ENCODE peak calls at places on chromosomes 11 and 22, in four cellular contexts. S, Y, H and Z are unnamed samples.

GRCh38 chr11:61120865-61121831 is 18.9 kb downstream of the CD5 start:
- DNase-seq in S (no peak), H (no peak), Y (no peak), Z (no peak)

GRCh38 chr22:49901457-49901856 is 16.8 kb downstream of the ALG12 start:
- DNase-seq in Y (no peak), S (no peak), H (no peak), Z (no peak)

GRCh38 chr11:81165164-81165563 is 1568.5 kb downstream of the FAM181B start:
- DNase-seq in H (no peak), S (no peak), Y (no peak), Z (no peak)

GRCh38 chr11:1572200-1573076 is at the start of gene DUSP8:
- DNase-seq in Y (peak; percentile 56), H (peak; percentile 93), S (no peak), Z (peak; percentile 92)

GRCh38 chr11:88175004-88175706 is at the start of gene RAB38:
- DNase-seq in Y (no peak), S (no peak), H (peak; percentile 23), Z (no peak)

GRCh38 chr11:111730871-111731591 is 35.2 kb downstream of the PPP2R1B start:
- DNase-seq in H (no peak), S (no peak), Y (no peak), Z (no peak)

GRCh38 chr11:10400856-10401255 is 54.2 kb upstream of the AMPD3 start:
- DNase-seq in H (no peak), S (no peak), Y (no peak), Z (no peak)

GRCh38 chr11:34564406-34564805 is 50.8 kb upstream of the ELF5 start:
- DNase-seq in S (no peak), H (no peak), Y (no peak), Z (no peak)

GRCh38 chr11:76801736-76802135 is 18.6 kb downstream of the TSKU start:
- DNase-seq in H (no peak), Y (no peak), S (no peak), Z (no peak)

GRCh38 chr22:38494498-38494897 is 11.6 kb downstream of the DDX17 start:
- DNase-seq in H (no peak), Y (no peak), S (no peak), Z (no peak)

GRCh38 chr11:3149852-3150188 is 15.3 kb downstream of the OSBPL5 start:
- DNase-seq in S (no peak), H (no peak), Y (no peak), Z (no peak)

GRCh38 chr11:61065955-61066638 is 36.2 kb upstream of the CD5 start:
- DNase-seq in H (no peak), S (no peak), Y (no peak), Z (no peak)

GRCh38 chr11:111162306-111162705 is 83.2 kb upstream of the POU2AF2 start:
- DNase-seq in H (no peak), S (no peak), Y (no peak), Z (no peak)

GRCh38 chr11:81246937-81247336 is 1486.7 kb downstream of the FAM181B start:
- DNase-seq in H (no peak), S (no peak), Y (no peak), Z (no peak)

GRCh38 chr11:121958978-121959340 is 157.1 kb downstream of the BLID start:
- DNase-seq in S (no peak), H (no peak), Y (no peak), Z (no peak)

GRCh38 chr11:120031612-120032600 is 106.0 kb downstream of the TRIM29 start:
- DNase-seq in S (no peak), Y (no peak), H (no peak), Z (no peak)

GRCh38 chr11:131178020-131178419 is 192.4 kb upstream of the NTM start:
- DNase-seq in Y (no peak), H (no peak), S (no peak), Z (no peak)

GRCh38 chr11:64138413-64138812 is 27.5 kb downstream of the MACROD1 start:
- DNase-seq in S (no peak), H (no peak), Y (no peak), Z (no peak)

GRCh38 chr11:34454308-34455032 is 15.7 kb downstream of the CAT start:
- DNase-seq in Y (no peak), H (no peak), S (no peak), Z (no peak)

GRCh38 chr11:122690801-122691649 is 35.5 kb downstream of the UBASH3B start:
- DNase-seq in S (no peak), H (no peak), Y (no peak), Z (no peak)

GRCh38 chr11:4090258-4090657 is 4.3 kb upstream of the RRM1 start:
- DNase-seq in H (no peak), S (no peak), Y (no peak), Z (no peak)

GRCh38 chr22:34324763-34325162 is 404.5 kb upstream of the LARGE1 start:
- DNase-seq in S (no peak), H (no peak), Y (no peak), Z (no peak)

GRCh38 chr22:29964777-29965176 is 81.8 kb downstream of the MTMR3 start:
- DNase-seq in Y (no peak), H (no peak), S (no peak), Z (no peak)

GRCh38 chr22:21780259-21780658 is 44.7 kb upstream of the YPEL1 start:
- DNase-seq in H (peak; percentile 22), Y (no peak), S (no peak), Z (no peak)

GRCh38 chr11:76049506-76049905 is 156.8 kb downstream of the WNT11 start:
- DNase-seq in Y (no peak), S (no peak), H (no peak), Z (no peak)

GRCh38 chr11:36075053-36075452 is 131.2 kb downstream of the LDLRAD3 start:
- DNase-seq in H (no peak), S (no peak), Y (no peak), Z (no peak)

GRCh38 chr22:39528681-39529486 is 3.7 kb downstream of the RPS19BP1 start:
- DNase-seq in S (peak; percentile 73), H (peak; percentile 89), Y (peak; percentile 85), Z (no peak)

GRCh38 chr22:24975125-24975640 is 22.7 kb downstream of the KIAA1671 start:
- DNase-seq in H (no peak), S (no peak), Y (no peak), Z (no peak)

DNA sequence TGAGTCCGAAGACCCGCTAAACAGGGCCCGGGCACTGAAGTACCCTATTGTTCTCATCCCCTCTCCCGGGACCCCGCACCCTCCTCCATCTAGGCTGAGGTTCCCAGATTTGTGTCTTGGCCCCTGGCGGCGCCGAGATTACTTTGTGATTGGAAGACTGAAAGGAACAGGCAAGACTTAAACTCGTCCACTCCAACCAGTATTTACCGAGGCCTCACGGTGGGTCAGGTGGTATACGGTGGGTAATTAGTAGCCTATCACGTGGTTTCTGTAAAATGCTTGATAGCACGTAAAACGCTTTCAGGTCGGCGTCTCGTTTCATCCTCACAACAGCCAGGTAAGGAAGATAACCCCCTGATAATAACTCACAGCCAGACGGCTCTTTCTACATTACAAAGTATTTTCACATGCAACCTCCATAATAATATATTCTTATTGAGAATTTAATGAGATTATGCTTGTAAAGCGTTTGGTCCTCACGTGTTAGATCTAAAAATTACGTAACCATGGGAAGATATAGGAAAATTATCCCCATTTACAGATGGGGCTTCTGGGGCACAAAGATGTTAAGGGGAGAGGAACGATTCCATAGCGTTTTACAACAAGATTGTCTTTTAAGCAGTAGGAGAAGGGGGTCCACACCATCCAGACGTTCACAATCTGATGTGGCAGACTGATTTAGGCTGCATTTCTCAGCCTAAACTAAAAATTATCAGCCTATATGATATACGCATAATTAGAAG is 642 bp upstream of the PIK3C2A start:
- DNase-seq in Y (no peak), S (no peak), H (peak; percentile 71), Z (peak; percentile 30)
- TF ChIP-seq SPI1 in Y (no peak), S (no peak), H (no peak), Z (no peak)

GRCh38 chr11:69027704-69028372 is 14.8 kb upstream of the MRGPRF start:
- DNase-seq in Y (peak; percentile 93), S (no peak), H (no peak), Z (no peak)
- TF ChIP-seq SPI1 in Y (no peak), S (no peak), H (no peak), Z (no peak)

GRCh38 chr11:12198261-12198925 is 88.0 kb downstream of the MICAL2 start:
- DNase-seq in H (no peak), Y (no peak), S (no peak), Z (no peak)
- TF ChIP-seq SPI1 in H (no peak), Y (no peak), S (no peak), Z (no peak)

DNA sequence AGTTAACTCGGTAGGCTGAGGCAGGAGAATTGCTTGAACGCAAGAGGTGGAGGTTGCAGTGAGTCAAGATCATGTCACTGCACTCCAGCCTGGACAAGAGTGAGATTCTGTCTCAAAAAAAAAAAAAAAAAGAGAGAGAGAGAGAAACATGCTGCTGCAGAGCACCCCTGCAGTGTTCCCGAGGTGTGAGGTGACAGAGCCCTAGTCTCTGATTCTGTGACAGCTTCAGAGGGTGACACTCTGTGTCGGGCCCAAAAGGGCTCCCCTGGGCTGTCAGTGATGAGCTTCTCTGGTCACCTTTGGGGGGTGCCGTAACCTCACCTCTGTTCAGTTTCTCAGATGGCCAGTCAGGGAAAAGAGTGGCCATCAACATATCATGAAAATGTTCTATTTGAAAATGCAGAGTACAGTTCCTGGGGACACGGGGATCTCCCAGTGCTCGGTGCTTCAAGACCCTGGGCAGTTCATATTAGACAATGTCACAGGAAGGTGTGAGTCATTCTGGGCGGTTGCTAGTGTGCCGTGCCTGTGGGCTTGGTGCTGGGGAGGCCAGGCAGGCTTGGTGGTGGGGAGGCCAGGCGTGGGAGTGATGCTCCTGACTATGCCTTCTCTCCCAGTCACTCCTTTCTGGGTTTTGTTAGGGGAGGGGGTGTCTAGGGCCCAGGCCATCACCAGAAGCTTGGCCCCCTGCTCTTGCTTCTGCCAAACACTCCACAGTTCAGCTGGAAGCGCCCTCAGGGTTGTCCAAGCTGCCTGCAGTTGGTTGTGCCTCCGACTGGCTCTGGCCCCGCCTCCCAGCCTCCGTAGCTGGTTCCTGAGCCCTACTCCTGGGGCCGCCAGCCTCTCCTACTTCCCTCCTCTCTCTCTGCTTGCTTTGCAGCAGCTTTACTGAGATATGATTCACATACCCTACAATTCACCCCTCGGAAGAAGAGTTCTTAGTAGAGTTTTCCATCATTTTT is 52.5 kb upstream of the CLDN5 start:
- DNase-seq in Y (peak; percentile 94), H (peak; percentile 83), S (no peak), Z (peak; percentile 50)
- TF ChIP-seq SPI1 in Y (peak; percentile 60), H (peak; percentile 38), S (no peak), Z (no peak)

GRCh38 chr11:72821221-72821919 is 7.2 kb downstream of the ATG16L2 start:
- DNase-seq in S (no peak), H (no peak), Y (no peak), Z (no peak)
- TF ChIP-seq SPI1 in S (no peak), H (no peak), Y (no peak), Z (no peak)